ENCODE peak calls at places on chromosomes 12 and 14, in five cellular contexts. One of them, this sample, is unnamed.

GRCh38 chr14:63682727-63683593 is 41.3 kb upstream of the WDR89 start:
- DNase-seq in H1: no peak
- DNase-seq in K562: no peak
- DNase-seq in A549: no peak
- DNase-seq in suprapubic skin: no peak
- DNase-seq in this sample: no peak

GRCh38 chr12:50505386-50505827 is 622 bp downstream of the DIP2B start:
- DNase-seq in H1: no peak
- DNase-seq in A549: no peak
- DNase-seq in suprapubic skin: no peak
- DNase-seq in K562: peak
- DNase-seq in this sample: no peak

GRCh38 chr14:96253140-96253539 is 2.9 kb upstream of the BDKRB1 start:
- DNase-seq in suprapubic skin: no peak
- DNase-seq in A549: peak
- DNase-seq in H1: no peak
- DNase-seq in K562: no peak
- DNase-seq in this sample: no peak

GRCh38 chr14:67583711-67584644 is 16.1 kb downstream of the PIGH start:
- DNase-seq in K562: peak
- DNase-seq in H1: no peak
- DNase-seq in suprapubic skin: no peak
- DNase-seq in A549: peak
- DNase-seq in this sample: no peak

GRCh38 chr14:69318901-69319475 is 59.0 kb downstream of the GALNT16 start:
- DNase-seq in K562: no peak
- DNase-seq in A549: no peak
- DNase-seq in suprapubic skin: peak
- DNase-seq in H1: peak
- DNase-seq in this sample: no peak

GRCh38 chr12:66288121-66288520 is 14.2 kb upstream of the HELB start:
- DNase-seq in H1: no peak
- DNase-seq in suprapubic skin: no peak
- DNase-seq in A549: no peak
- DNase-seq in K562: peak
- DNase-seq in this sample: no peak

GRCh38 chr14:88005978-88006851 is 1.3 kb downstream of the GPR65 start:
- DNase-seq in A549: no peak
- DNase-seq in H1: no peak
- DNase-seq in suprapubic skin: no peak
- DNase-seq in K562: no peak
- DNase-seq in this sample: no peak

GRCh38 chr12:75658826-75659823 is 147.7 kb upstream of the KRR1 start:
- DNase-seq in H1: no peak
- DNase-seq in suprapubic skin: no peak
- DNase-seq in A549: no peak
- DNase-seq in K562: peak
- DNase-seq in this sample: no peak

GRCh38 chr14:95518045-95518751 is 1.7 kb upstream of the SYNE3 start:
- DNase-seq in H1: no peak
- DNase-seq in K562: no peak
- DNase-seq in A549: no peak
- DNase-seq in suprapubic skin: peak
- DNase-seq in this sample: no peak

GRCh38 chr14:29648045-29648444 is 279.6 kb downstream of the PRKD1 start:
- DNase-seq in K562: no peak
- DNase-seq in suprapubic skin: no peak
- DNase-seq in A549: no peak
- DNase-seq in H1: no peak
- DNase-seq in this sample: no peak

GRCh38 chr12:75877588-75878381 is 153.8 kb downstream of the PHLDA1 start:
- DNase-seq in suprapubic skin: no peak
- DNase-seq in A549: no peak
- DNase-seq in H1: no peak
- DNase-seq in K562: no peak
- DNase-seq in this sample: no peak

GRCh38 chr14:36524874-36525745 is 5.1 kb upstream of the NKX2-1 start:
- DNase-seq in A549: peak
- DNase-seq in H1: peak
- DNase-seq in K562: peak
- DNase-seq in suprapubic skin: no peak
- DNase-seq in this sample: no peak

GRCh38 chr14:51453869-51454268 is 197.8 kb upstream of the FRMD6 start:
- DNase-seq in K562: no peak
- DNase-seq in suprapubic skin: no peak
- DNase-seq in H1: no peak
- DNase-seq in A549: no peak
- DNase-seq in this sample: no peak

GRCh38 chr14:51573607-51574006 is 78.1 kb upstream of the FRMD6 start:
- DNase-seq in K562: no peak
- DNase-seq in suprapubic skin: no peak
- DNase-seq in H1: no peak
- DNase-seq in A549: no peak
- DNase-seq in this sample: no peak

GRCh38 chr12:45726594-45727300 is 2.8 kb upstream of the ARID2 start:
- DNase-seq in A549: peak
- DNase-seq in K562: peak
- DNase-seq in H1: peak
- DNase-seq in suprapubic skin: peak
- DNase-seq in this sample: peak

GRCh38 chr14:78985668-78986073 is 815.5 kb downstream of the NRXN3 start:
- DNase-seq in K562: no peak
- DNase-seq in A549: no peak
- DNase-seq in H1: peak
- DNase-seq in suprapubic skin: no peak
- DNase-seq in this sample: no peak

GRCh38 chr12:124610021-124610606 is 42.7 kb upstream of the NCOR2 start:
- DNase-seq in K562: no peak
- DNase-seq in A549: no peak
- DNase-seq in H1: no peak
- DNase-seq in suprapubic skin: no peak
- DNase-seq in this sample: no peak

GRCh38 chr12:124610629-124611558 is 43.5 kb upstream of the NCOR2 start:
- DNase-seq in A549: no peak
- DNase-seq in suprapubic skin: no peak
- DNase-seq in H1: no peak
- DNase-seq in K562: no peak
- DNase-seq in this sample: no peak

GRCh38 chr12:124607681-124608425 is 40.4 kb upstream of the NCOR2 start:
- DNase-seq in A549: no peak
- DNase-seq in K562: no peak
- DNase-seq in H1: no peak
- DNase-seq in suprapubic skin: no peak
- DNase-seq in this sample: no peak

GRCh38 chr12:124608451-124608870 is 41.0 kb upstream of the NCOR2 start:
- DNase-seq in K562: no peak
- DNase-seq in A549: no peak
- DNase-seq in suprapubic skin: no peak
- DNase-seq in H1: no peak
- DNase-seq in this sample: no peak

GRCh38 chr12:124609041-124609984 is 41.9 kb upstream of the NCOR2 start:
- DNase-seq in suprapubic skin: peak
- DNase-seq in A549: peak
- DNase-seq in K562: peak
- DNase-seq in H1: no peak
- DNase-seq in this sample: peak
- TF ChIP-seq EP300 in suprapubic skin: no peak
- TF ChIP-seq EP300 in A549: peak
- TF ChIP-seq EP300 in K562: no peak
- TF ChIP-seq EP300 in H1: no peak
- TF ChIP-seq EP300 in this sample: no peak

GRCh38 chr12:115660211-115660805 is 617.2 kb downstream of the MED13L start:
- DNase-seq in A549: no peak
- DNase-seq in suprapubic skin: no peak
- DNase-seq in K562: no peak
- DNase-seq in H1: no peak
- DNase-seq in this sample: no peak
- TF ChIP-seq EP300 in A549: no peak
- TF ChIP-seq EP300 in suprapubic skin: no peak
- TF ChIP-seq EP300 in K562: no peak
- TF ChIP-seq EP300 in H1: no peak
- TF ChIP-seq EP300 in this sample: no peak

GRCh38 chr12:112574896-112575558 is 156.3 kb downstream of the PTPN11 start:
- DNase-seq in A549: no peak
- DNase-seq in suprapubic skin: no peak
- DNase-seq in H1: peak
- DNase-seq in K562: no peak
- DNase-seq in this sample: no peak

GRCh38 chr12:112573151-112573550 is 154.4 kb downstream of the PTPN11 start:
- DNase-seq in H1: no peak
- DNase-seq in K562: no peak
- DNase-seq in suprapubic skin: no peak
- DNase-seq in A549: no peak
- DNase-seq in this sample: no peak

GRCh38 chr12:112575559-112576067 is 156.9 kb downstream of the PTPN11 start:
- DNase-seq in H1: no peak
- DNase-seq in suprapubic skin: no peak
- DNase-seq in K562: no peak
- DNase-seq in A549: no peak
- DNase-seq in this sample: no peak

GRCh38 chr12:112577473-112578334 is 159.0 kb downstream of the PTPN11 start:
- DNase-seq in K562: no peak
- DNase-seq in suprapubic skin: no peak
- DNase-seq in H1: peak
- DNase-seq in A549: no peak
- DNase-seq in this sample: no peak
- TF ChIP-seq EP300 in K562: no peak
- TF ChIP-seq EP300 in suprapubic skin: no peak
- TF ChIP-seq EP300 in H1: no peak
- TF ChIP-seq EP300 in A549: no peak
- TF ChIP-seq EP300 in this sample: no peak

GRCh38 chr12:113971392-113971791 is 5.3 kb upstream of the RBM19 start:
- DNase-seq in K562: no peak
- DNase-seq in A549: no peak
- DNase-seq in suprapubic skin: no peak
- DNase-seq in H1: no peak
- DNase-seq in this sample: no peak

GRCh38 chr12:113967368-113967767 is 1.2 kb upstream of the RBM19 start:
- DNase-seq in A549: no peak
- DNase-seq in H1: no peak
- DNase-seq in suprapubic skin: no peak
- DNase-seq in K562: no peak
- DNase-seq in this sample: no peak

GRCh38 chr12:113961921-113962710 is 4.0 kb downstream of the RBM19 start:
- DNase-seq in A549: no peak
- DNase-seq in H1: no peak
- DNase-seq in suprapubic skin: no peak
- DNase-seq in K562: no peak
- DNase-seq in this sample: no peak

GRCh38 chr12:113962733-113963132 is 3.4 kb downstream of the RBM19 start:
- DNase-seq in H1: no peak
- DNase-seq in suprapubic skin: no peak
- DNase-seq in A549: no peak
- DNase-seq in K562: no peak
- DNase-seq in this sample: no peak

DNA sequence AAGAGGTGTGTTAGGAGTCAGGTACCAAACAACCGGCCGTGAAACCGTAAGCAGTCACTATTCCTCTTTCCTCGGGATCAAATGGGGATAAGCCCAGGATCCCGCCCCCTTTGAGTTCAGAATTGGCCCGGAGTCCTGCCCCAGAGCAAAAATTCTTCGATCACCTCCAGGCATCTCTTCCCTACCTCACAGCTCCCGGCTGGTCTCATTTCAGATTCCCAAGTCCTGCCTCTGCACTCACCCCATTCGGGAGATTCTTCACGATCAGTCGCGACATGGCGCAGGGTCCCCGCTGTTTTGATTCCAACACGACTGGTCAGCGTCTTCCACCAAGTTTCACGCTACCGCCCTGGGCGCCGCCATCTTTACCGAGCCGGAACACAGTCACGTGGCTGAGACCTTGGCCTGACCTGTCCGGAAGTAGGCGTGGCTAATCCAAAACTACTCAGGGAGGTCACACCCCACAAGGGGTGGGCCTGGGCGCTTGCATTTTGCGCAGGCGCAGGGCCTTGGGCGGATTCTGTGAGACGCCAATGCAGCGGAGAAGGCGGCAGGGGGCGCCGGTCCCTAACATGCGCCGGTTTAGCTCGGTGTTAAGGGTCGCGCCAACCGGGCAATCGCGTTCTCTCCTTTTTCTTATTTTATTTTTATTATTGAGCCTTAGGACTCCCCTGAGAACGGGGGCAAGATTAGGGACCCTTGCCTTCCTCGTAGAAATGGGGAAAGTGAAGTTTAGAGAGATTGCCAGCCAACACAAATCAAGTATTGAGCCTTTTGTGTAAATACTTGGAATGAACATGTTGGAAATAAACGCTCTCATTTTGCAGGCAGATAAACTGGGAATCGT is at the start of gene RBM19:
- DNase-seq in H1: peak
- DNase-seq in A549: peak
- DNase-seq in K562: peak
- DNase-seq in suprapubic skin: peak
- DNase-seq in this sample: peak
- TF ChIP-seq EP300 in H1: no peak
- TF ChIP-seq EP300 in A549: no peak
- TF ChIP-seq EP300 in K562: peak
- TF ChIP-seq EP300 in suprapubic skin: no peak
- TF ChIP-seq EP300 in this sample: no peak

This sample was measured in ovary.